ENCODE peak calls at places on chromosomes 4 and X, in four cellular contexts. One of them, this sample, is unnamed.

GRCh38 chr4:67581208-67581857 is 22.8 kb downstream of the STAP1 start:
- DNase-seq in left lobe of liver: no peak
- DNase-seq in activated CD4-positive, alpha-beta T cell treated with anti-CD3 and anti-CD28 coated beads, Interleukin-2, amount 50 U/mL, for 48 hours: no peak
- DNase-seq in GM20000: peak; percentile 25
- DNase-seq in this sample: no peak

GRCh38 chr4:10639100-10639499 is 45.5 kb downstream of the CLNK start:
- DNase-seq in left lobe of liver: no peak
- DNase-seq in activated CD4-positive, alpha-beta T cell treated with anti-CD3 and anti-CD28 coated beads, Interleukin-2, amount 50 U/mL, for 48 hours: no peak
- DNase-seq in GM20000: no peak
- DNase-seq in this sample: no peak

GRCh38 chr4:95027906-95028618 is 270.3 kb downstream of the BMPR1B start:
- DNase-seq in GM20000: no peak
- DNase-seq in activated CD4-positive, alpha-beta T cell treated with anti-CD3 and anti-CD28 coated beads, Interleukin-2, amount 50 U/mL, for 48 hours: no peak
- DNase-seq in left lobe of liver: no peak
- DNase-seq in this sample: no peak

GRCh38 chr4:123984881-123985280 is 588.3 kb downstream of the SPRY1 start:
- DNase-seq in activated CD4-positive, alpha-beta T cell treated with anti-CD3 and anti-CD28 coated beads, Interleukin-2, amount 50 U/mL, for 48 hours: no peak
- DNase-seq in left lobe of liver: no peak
- DNase-seq in GM20000: no peak
- DNase-seq in this sample: no peak

GRCh38 chr4:145178740-145179139 is 1.6 kb downstream of the OTUD4 start:
- DNase-seq in left lobe of liver: no peak
- DNase-seq in GM20000: peak; percentile 42
- DNase-seq in activated CD4-positive, alpha-beta T cell treated with anti-CD3 and anti-CD28 coated beads, Interleukin-2, amount 50 U/mL, for 48 hours: peak; percentile 16
- DNase-seq in this sample: no peak

GRCh38 chr4:85565761-85566480 is 91.0 kb downstream of the ARHGAP24 start:
- DNase-seq in activated CD4-positive, alpha-beta T cell treated with anti-CD3 and anti-CD28 coated beads, Interleukin-2, amount 50 U/mL, for 48 hours: no peak
- DNase-seq in left lobe of liver: no peak
- DNase-seq in GM20000: no peak
- DNase-seq in this sample: peak; percentile 6

GRCh38 chr4:41957634-41958033 is 22.4 kb downstream of the TMEM33 start:
- DNase-seq in activated CD4-positive, alpha-beta T cell treated with anti-CD3 and anti-CD28 coated beads, Interleukin-2, amount 50 U/mL, for 48 hours: no peak
- DNase-seq in GM20000: peak; percentile 42
- DNase-seq in left lobe of liver: no peak
- DNase-seq in this sample: no peak

GRCh38 chr4:119480331-119480730 is 148.3 kb downstream of the PDE5A start:
- DNase-seq in left lobe of liver: no peak
- DNase-seq in GM20000: no peak
- DNase-seq in activated CD4-positive, alpha-beta T cell treated with anti-CD3 and anti-CD28 coated beads, Interleukin-2, amount 50 U/mL, for 48 hours: no peak
- DNase-seq in this sample: no peak

GRCh38 chr4:8542776-8543525 is 37.2 kb upstream of the GPR78 start:
- DNase-seq in left lobe of liver: no peak
- DNase-seq in GM20000: no peak
- DNase-seq in activated CD4-positive, alpha-beta T cell treated with anti-CD3 and anti-CD28 coated beads, Interleukin-2, amount 50 U/mL, for 48 hours: no peak
- DNase-seq in this sample: no peak

GRCh38 chr4:115332078-115332477 is 218.7 kb upstream of the NDST4 start:
- DNase-seq in left lobe of liver: no peak
- DNase-seq in GM20000: no peak
- DNase-seq in activated CD4-positive, alpha-beta T cell treated with anti-CD3 and anti-CD28 coated beads, Interleukin-2, amount 50 U/mL, for 48 hours: no peak
- DNase-seq in this sample: no peak

GRCh38 chr4:4666693-4667642 is 125.1 kb upstream of the STX18 start:
- DNase-seq in left lobe of liver: no peak
- DNase-seq in activated CD4-positive, alpha-beta T cell treated with anti-CD3 and anti-CD28 coated beads, Interleukin-2, amount 50 U/mL, for 48 hours: no peak
- DNase-seq in GM20000: no peak
- DNase-seq in this sample: peak; percentile 64

GRCh38 chr4:173478136-173478860 is 51.7 kb downstream of the HAND2 start:
- DNase-seq in activated CD4-positive, alpha-beta T cell treated with anti-CD3 and anti-CD28 coated beads, Interleukin-2, amount 50 U/mL, for 48 hours: no peak
- DNase-seq in GM20000: no peak
- DNase-seq in left lobe of liver: no peak
- DNase-seq in this sample: no peak

GRCh38 chr4:139777757-139778156 is 112.1 kb downstream of the MGST2 start:
- DNase-seq in left lobe of liver: no peak
- DNase-seq in GM20000: no peak
- DNase-seq in activated CD4-positive, alpha-beta T cell treated with anti-CD3 and anti-CD28 coated beads, Interleukin-2, amount 50 U/mL, for 48 hours: no peak
- DNase-seq in this sample: no peak

GRCh38 chrX:51893931-51894696 is 691 bp downstream of the MAGED1 start:
- DNase-seq in left lobe of liver: peak; percentile 44
- DNase-seq in GM20000: no peak
- DNase-seq in activated CD4-positive, alpha-beta T cell treated with anti-CD3 and anti-CD28 coated beads, Interleukin-2, amount 50 U/mL, for 48 hours: peak; percentile 9
- DNase-seq in this sample: no peak

GRCh38 chr4:145535202-145535601 is 53.5 kb downstream of the SMAD1 start:
- DNase-seq in left lobe of liver: no peak
- DNase-seq in activated CD4-positive, alpha-beta T cell treated with anti-CD3 and anti-CD28 coated beads, Interleukin-2, amount 50 U/mL, for 48 hours: no peak
- DNase-seq in GM20000: no peak
- DNase-seq in this sample: no peak

GRCh38 chr4:6198768-6199343 is 1.5 kb downstream of the JAKMIP1 start:
- DNase-seq in activated CD4-positive, alpha-beta T cell treated with anti-CD3 and anti-CD28 coated beads, Interleukin-2, amount 50 U/mL, for 48 hours: peak; percentile 33
- DNase-seq in GM20000: no peak
- DNase-seq in left lobe of liver: no peak
- DNase-seq in this sample: no peak

This sample was measured in AG08396.